ENCODE peak calls at places on chromosomes 12 and 14, in ten cellular contexts. One of them, this sample, is unnamed.

GRCh38 chr12:64723630-64724029 is 35.6 kb downstream of the GNS start:
- DNase-seq in activated T-helper 9 cell treated with anti-CD3 and anti-CD28 coated beads, Interleukin-2, amount 50 U/mL, for 16 hours: no peak
- DNase-seq in stimulated activated effector memory CD8-positive, alpha-beta T cell treated with anti-CD3 and anti-CD28 coated beads, Interleukin-12 subunit alpha, Interleukin-12 subunit beta, amount 100 ng/mL, for 72 hours: no peak
- DNase-seq in left colon: no peak
- DNase-seq in stimulated activated naive CD4-positive, alpha-beta T cell treated with Interleukin-2 at 50 U/mL for 16 hours: no peak
- DNase-seq in activated naive CD8-positive, alpha-beta T cell treated with anti-CD3 and anti-CD28 coated beads, Interleukin-2, amount 50 U/mL, for 24 hours: no peak
- DNase-seq in tibial artery: no peak
- DNase-seq in stomach: no peak
- DNase-seq in LHCN-M2: no peak
- DNase-seq in hypothalamus: no peak
- DNase-seq in this sample: no peak

GRCh38 chr12:65532162-65532561 is 253.7 kb downstream of the MSRB3 start:
- DNase-seq in activated T-helper 9 cell treated with anti-CD3 and anti-CD28 coated beads, Interleukin-2, amount 50 U/mL, for 16 hours: no peak
- DNase-seq in stimulated activated effector memory CD8-positive, alpha-beta T cell treated with anti-CD3 and anti-CD28 coated beads, Interleukin-12 subunit alpha, Interleukin-12 subunit beta, amount 100 ng/mL, for 72 hours: no peak
- DNase-seq in left colon: no peak
- DNase-seq in stimulated activated naive CD4-positive, alpha-beta T cell treated with Interleukin-2 at 50 U/mL for 16 hours: no peak
- DNase-seq in activated naive CD8-positive, alpha-beta T cell treated with anti-CD3 and anti-CD28 coated beads, Interleukin-2, amount 50 U/mL, for 24 hours: no peak
- DNase-seq in tibial artery: no peak
- DNase-seq in stomach: no peak
- DNase-seq in LHCN-M2: no peak
- DNase-seq in hypothalamus: no peak
- DNase-seq in this sample: no peak

GRCh38 chr12:52125499-52125900 is 46.0 kb downstream of the SMIM41 start:
- DNase-seq in activated T-helper 9 cell treated with anti-CD3 and anti-CD28 coated beads, Interleukin-2, amount 50 U/mL, for 16 hours: no peak
- DNase-seq in stimulated activated effector memory CD8-positive, alpha-beta T cell treated with anti-CD3 and anti-CD28 coated beads, Interleukin-12 subunit alpha, Interleukin-12 subunit beta, amount 100 ng/mL, for 72 hours: no peak
- DNase-seq in left colon: no peak
- DNase-seq in stimulated activated naive CD4-positive, alpha-beta T cell treated with Interleukin-2 at 50 U/mL for 16 hours: no peak
- DNase-seq in activated naive CD8-positive, alpha-beta T cell treated with anti-CD3 and anti-CD28 coated beads, Interleukin-2, amount 50 U/mL, for 24 hours: no peak
- DNase-seq in tibial artery: peak; percentile 31
- DNase-seq in stomach: no peak
- DNase-seq in LHCN-M2: no peak
- DNase-seq in hypothalamus: no peak
- DNase-seq in this sample: no peak

GRCh38 chr14:73250317-73250713 is 13.0 kb downstream of the PAPLN start:
- DNase-seq in activated T-helper 9 cell treated with anti-CD3 and anti-CD28 coated beads, Interleukin-2, amount 50 U/mL, for 16 hours: no peak
- DNase-seq in stimulated activated effector memory CD8-positive, alpha-beta T cell treated with anti-CD3 and anti-CD28 coated beads, Interleukin-12 subunit alpha, Interleukin-12 subunit beta, amount 100 ng/mL, for 72 hours: no peak
- DNase-seq in left colon: no peak
- DNase-seq in stimulated activated naive CD4-positive, alpha-beta T cell treated with Interleukin-2 at 50 U/mL for 16 hours: no peak
- DNase-seq in activated naive CD8-positive, alpha-beta T cell treated with anti-CD3 and anti-CD28 coated beads, Interleukin-2, amount 50 U/mL, for 24 hours: no peak
- DNase-seq in tibial artery: no peak
- DNase-seq in stomach: no peak
- DNase-seq in LHCN-M2: no peak
- DNase-seq in hypothalamus: no peak
- DNase-seq in this sample: no peak

GRCh38 chr12:11862794-11863193 is 207.9 kb upstream of the BCL2L14 start:
- DNase-seq in activated T-helper 9 cell treated with anti-CD3 and anti-CD28 coated beads, Interleukin-2, amount 50 U/mL, for 16 hours: no peak
- DNase-seq in stimulated activated effector memory CD8-positive, alpha-beta T cell treated with anti-CD3 and anti-CD28 coated beads, Interleukin-12 subunit alpha, Interleukin-12 subunit beta, amount 100 ng/mL, for 72 hours: no peak
- DNase-seq in left colon: no peak
- DNase-seq in stimulated activated naive CD4-positive, alpha-beta T cell treated with Interleukin-2 at 50 U/mL for 16 hours: no peak
- DNase-seq in activated naive CD8-positive, alpha-beta T cell treated with anti-CD3 and anti-CD28 coated beads, Interleukin-2, amount 50 U/mL, for 24 hours: no peak
- DNase-seq in tibial artery: no peak
- DNase-seq in stomach: no peak
- DNase-seq in LHCN-M2: peak; percentile 50
- DNase-seq in hypothalamus: no peak
- DNase-seq in this sample: peak; percentile 80

GRCh38 chr14:75339059-75339458 is 60.4 kb downstream of the FOS start:
- DNase-seq in activated T-helper 9 cell treated with anti-CD3 and anti-CD28 coated beads, Interleukin-2, amount 50 U/mL, for 16 hours: no peak
- DNase-seq in stimulated activated effector memory CD8-positive, alpha-beta T cell treated with anti-CD3 and anti-CD28 coated beads, Interleukin-12 subunit alpha, Interleukin-12 subunit beta, amount 100 ng/mL, for 72 hours: no peak
- DNase-seq in left colon: no peak
- DNase-seq in stimulated activated naive CD4-positive, alpha-beta T cell treated with Interleukin-2 at 50 U/mL for 16 hours: no peak
- DNase-seq in activated naive CD8-positive, alpha-beta T cell treated with anti-CD3 and anti-CD28 coated beads, Interleukin-2, amount 50 U/mL, for 24 hours: no peak
- DNase-seq in tibial artery: no peak
- DNase-seq in stomach: no peak
- DNase-seq in LHCN-M2: peak; percentile 38
- DNase-seq in hypothalamus: no peak
- DNase-seq in this sample: no peak

GRCh38 chr14:78141590-78141989 is 28.6 kb upstream of the NRXN3 start:
- DNase-seq in activated T-helper 9 cell treated with anti-CD3 and anti-CD28 coated beads, Interleukin-2, amount 50 U/mL, for 16 hours: no peak
- DNase-seq in stimulated activated effector memory CD8-positive, alpha-beta T cell treated with anti-CD3 and anti-CD28 coated beads, Interleukin-12 subunit alpha, Interleukin-12 subunit beta, amount 100 ng/mL, for 72 hours: no peak
- DNase-seq in left colon: no peak
- DNase-seq in stimulated activated naive CD4-positive, alpha-beta T cell treated with Interleukin-2 at 50 U/mL for 16 hours: no peak
- DNase-seq in activated naive CD8-positive, alpha-beta T cell treated with anti-CD3 and anti-CD28 coated beads, Interleukin-2, amount 50 U/mL, for 24 hours: no peak
- DNase-seq in tibial artery: no peak
- DNase-seq in stomach: no peak
- DNase-seq in LHCN-M2: no peak
- DNase-seq in hypothalamus: no peak
- DNase-seq in this sample: no peak

GRCh38 chr14:64561631-64562030 is 11.9 kb downstream of the PPP1R36 start:
- DNase-seq in activated T-helper 9 cell treated with anti-CD3 and anti-CD28 coated beads, Interleukin-2, amount 50 U/mL, for 16 hours: no peak
- DNase-seq in stimulated activated effector memory CD8-positive, alpha-beta T cell treated with anti-CD3 and anti-CD28 coated beads, Interleukin-12 subunit alpha, Interleukin-12 subunit beta, amount 100 ng/mL, for 72 hours: no peak
- DNase-seq in left colon: no peak
- DNase-seq in stimulated activated naive CD4-positive, alpha-beta T cell treated with Interleukin-2 at 50 U/mL for 16 hours: no peak
- DNase-seq in activated naive CD8-positive, alpha-beta T cell treated with anti-CD3 and anti-CD28 coated beads, Interleukin-2, amount 50 U/mL, for 24 hours: no peak
- DNase-seq in tibial artery: no peak
- DNase-seq in stomach: no peak
- DNase-seq in LHCN-M2: no peak
- DNase-seq in hypothalamus: no peak
- DNase-seq in this sample: no peak

GRCh38 chr14:76050797-76051392 is 65.3 kb downstream of the IFT43 start:
- DNase-seq in activated T-helper 9 cell treated with anti-CD3 and anti-CD28 coated beads, Interleukin-2, amount 50 U/mL, for 16 hours: peak; percentile 12
- DNase-seq in stimulated activated effector memory CD8-positive, alpha-beta T cell treated with anti-CD3 and anti-CD28 coated beads, Interleukin-12 subunit alpha, Interleukin-12 subunit beta, amount 100 ng/mL, for 72 hours: peak; percentile 38
- DNase-seq in left colon: peak; percentile 33
- DNase-seq in stimulated activated naive CD4-positive, alpha-beta T cell treated with Interleukin-2 at 50 U/mL for 16 hours: peak; percentile 22
- DNase-seq in activated naive CD8-positive, alpha-beta T cell treated with anti-CD3 and anti-CD28 coated beads, Interleukin-2, amount 50 U/mL, for 24 hours: peak; percentile 55
- DNase-seq in tibial artery: no peak
- DNase-seq in stomach: peak; percentile 33
- DNase-seq in LHCN-M2: peak; percentile 60
- DNase-seq in hypothalamus: no peak
- DNase-seq in this sample: peak; percentile 79

GRCh38 chr12:6567112-6567680 is 895 bp downstream of the NOP2 start:
- DNase-seq in activated T-helper 9 cell treated with anti-CD3 and anti-CD28 coated beads, Interleukin-2, amount 50 U/mL, for 16 hours: no peak
- DNase-seq in stimulated activated effector memory CD8-positive, alpha-beta T cell treated with anti-CD3 and anti-CD28 coated beads, Interleukin-12 subunit alpha, Interleukin-12 subunit beta, amount 100 ng/mL, for 72 hours: no peak
- DNase-seq in left colon: no peak
- DNase-seq in stimulated activated naive CD4-positive, alpha-beta T cell treated with Interleukin-2 at 50 U/mL for 16 hours: no peak
- DNase-seq in activated naive CD8-positive, alpha-beta T cell treated with anti-CD3 and anti-CD28 coated beads, Interleukin-2, amount 50 U/mL, for 24 hours: no peak
- DNase-seq in tibial artery: no peak
- DNase-seq in stomach: no peak
- DNase-seq in LHCN-M2: no peak
- DNase-seq in hypothalamus: no peak
- DNase-seq in this sample: peak; percentile 29

GRCh38 chr12:54413284-54414190 is 5.5 kb downstream of the ITGA5 start:
- DNase-seq in activated T-helper 9 cell treated with anti-CD3 and anti-CD28 coated beads, Interleukin-2, amount 50 U/mL, for 16 hours: peak; percentile 57
- DNase-seq in stimulated activated effector memory CD8-positive, alpha-beta T cell treated with anti-CD3 and anti-CD28 coated beads, Interleukin-12 subunit alpha, Interleukin-12 subunit beta, amount 100 ng/mL, for 72 hours: no peak
- DNase-seq in left colon: peak; percentile 58
- DNase-seq in stimulated activated naive CD4-positive, alpha-beta T cell treated with Interleukin-2 at 50 U/mL for 16 hours: peak; percentile 63
- DNase-seq in activated naive CD8-positive, alpha-beta T cell treated with anti-CD3 and anti-CD28 coated beads, Interleukin-2, amount 50 U/mL, for 24 hours: peak; percentile 73
- DNase-seq in tibial artery: peak; percentile 83
- DNase-seq in stomach: peak; percentile 37
- DNase-seq in LHCN-M2: peak; percentile 41
- DNase-seq in hypothalamus: no peak
- DNase-seq in this sample: peak; percentile 74

GRCh38 chr12:131027876-131028586 is 74.3 kb downstream of the ADGRD1 start:
- DNase-seq in activated T-helper 9 cell treated with anti-CD3 and anti-CD28 coated beads, Interleukin-2, amount 50 U/mL, for 16 hours: no peak
- DNase-seq in stimulated activated effector memory CD8-positive, alpha-beta T cell treated with anti-CD3 and anti-CD28 coated beads, Interleukin-12 subunit alpha, Interleukin-12 subunit beta, amount 100 ng/mL, for 72 hours: no peak
- DNase-seq in left colon: no peak
- DNase-seq in stimulated activated naive CD4-positive, alpha-beta T cell treated with Interleukin-2 at 50 U/mL for 16 hours: no peak
- DNase-seq in activated naive CD8-positive, alpha-beta T cell treated with anti-CD3 and anti-CD28 coated beads, Interleukin-2, amount 50 U/mL, for 24 hours: no peak
- DNase-seq in tibial artery: no peak
- DNase-seq in stomach: no peak
- DNase-seq in LHCN-M2: no peak
- DNase-seq in hypothalamus: no peak
- DNase-seq in this sample: no peak

GRCh38 chr12:66500841-66501240 is 178.0 kb downstream of the GRIP1 start:
- DNase-seq in activated T-helper 9 cell treated with anti-CD3 and anti-CD28 coated beads, Interleukin-2, amount 50 U/mL, for 16 hours: no peak
- DNase-seq in stimulated activated effector memory CD8-positive, alpha-beta T cell treated with anti-CD3 and anti-CD28 coated beads, Interleukin-12 subunit alpha, Interleukin-12 subunit beta, amount 100 ng/mL, for 72 hours: no peak
- DNase-seq in left colon: no peak
- DNase-seq in stimulated activated naive CD4-positive, alpha-beta T cell treated with Interleukin-2 at 50 U/mL for 16 hours: no peak
- DNase-seq in activated naive CD8-positive, alpha-beta T cell treated with anti-CD3 and anti-CD28 coated beads, Interleukin-2, amount 50 U/mL, for 24 hours: no peak
- DNase-seq in tibial artery: no peak
- DNase-seq in stomach: no peak
- DNase-seq in LHCN-M2: no peak
- DNase-seq in hypothalamus: no peak
- DNase-seq in this sample: no peak

GRCh38 chr12:16610006-16610520 is 4.1 kb upstream of the LMO3 start:
- DNase-seq in activated T-helper 9 cell treated with anti-CD3 and anti-CD28 coated beads, Interleukin-2, amount 50 U/mL, for 16 hours: no peak
- DNase-seq in stimulated activated effector memory CD8-positive, alpha-beta T cell treated with anti-CD3 and anti-CD28 coated beads, Interleukin-12 subunit alpha, Interleukin-12 subunit beta, amount 100 ng/mL, for 72 hours: no peak
- DNase-seq in left colon: no peak
- DNase-seq in stimulated activated naive CD4-positive, alpha-beta T cell treated with Interleukin-2 at 50 U/mL for 16 hours: no peak
- DNase-seq in activated naive CD8-positive, alpha-beta T cell treated with anti-CD3 and anti-CD28 coated beads, Interleukin-2, amount 50 U/mL, for 24 hours: no peak
- DNase-seq in tibial artery: no peak
- DNase-seq in stomach: no peak
- DNase-seq in LHCN-M2: peak; percentile 56
- DNase-seq in hypothalamus: no peak
- DNase-seq in this sample: no peak

GRCh38 chr14:32698831-32699230 is 239.8 kb upstream of the NPAS3 start:
- DNase-seq in activated T-helper 9 cell treated with anti-CD3 and anti-CD28 coated beads, Interleukin-2, amount 50 U/mL, for 16 hours: no peak
- DNase-seq in stimulated activated effector memory CD8-positive, alpha-beta T cell treated with anti-CD3 and anti-CD28 coated beads, Interleukin-12 subunit alpha, Interleukin-12 subunit beta, amount 100 ng/mL, for 72 hours: no peak
- DNase-seq in left colon: no peak
- DNase-seq in stimulated activated naive CD4-positive, alpha-beta T cell treated with Interleukin-2 at 50 U/mL for 16 hours: no peak
- DNase-seq in activated naive CD8-positive, alpha-beta T cell treated with anti-CD3 and anti-CD28 coated beads, Interleukin-2, amount 50 U/mL, for 24 hours: no peak
- DNase-seq in tibial artery: no peak
- DNase-seq in stomach: no peak
- DNase-seq in LHCN-M2: no peak
- DNase-seq in hypothalamus: no peak
- DNase-seq in this sample: no peak

GRCh38 chr12:94676011-94676709 is 25.8 kb upstream of the TMCC3 start:
- DNase-seq in activated T-helper 9 cell treated with anti-CD3 and anti-CD28 coated beads, Interleukin-2, amount 50 U/mL, for 16 hours: no peak
- DNase-seq in stimulated activated effector memory CD8-positive, alpha-beta T cell treated with anti-CD3 and anti-CD28 coated beads, Interleukin-12 subunit alpha, Interleukin-12 subunit beta, amount 100 ng/mL, for 72 hours: no peak
- DNase-seq in left colon: peak; percentile 33
- DNase-seq in stimulated activated naive CD4-positive, alpha-beta T cell treated with Interleukin-2 at 50 U/mL for 16 hours: no peak
- DNase-seq in activated naive CD8-positive, alpha-beta T cell treated with anti-CD3 and anti-CD28 coated beads, Interleukin-2, amount 50 U/mL, for 24 hours: no peak
- DNase-seq in tibial artery: peak; percentile 75
- DNase-seq in stomach: peak; percentile 52
- DNase-seq in LHCN-M2: no peak
- DNase-seq in hypothalamus: no peak
- DNase-seq in this sample: peak; percentile 48

GRCh38 chr14:94386085-94387031 is 2.0 kb downstream of the SERPINA1 start:
- DNase-seq in activated T-helper 9 cell treated with anti-CD3 and anti-CD28 coated beads, Interleukin-2, amount 50 U/mL, for 16 hours: no peak
- DNase-seq in stimulated activated effector memory CD8-positive, alpha-beta T cell treated with anti-CD3 and anti-CD28 coated beads, Interleukin-12 subunit alpha, Interleukin-12 subunit beta, amount 100 ng/mL, for 72 hours: no peak
- DNase-seq in left colon: no peak
- DNase-seq in stimulated activated naive CD4-positive, alpha-beta T cell treated with Interleukin-2 at 50 U/mL for 16 hours: no peak
- DNase-seq in activated naive CD8-positive, alpha-beta T cell treated with anti-CD3 and anti-CD28 coated beads, Interleukin-2, amount 50 U/mL, for 24 hours: no peak
- DNase-seq in tibial artery: no peak
- DNase-seq in stomach: no peak
- DNase-seq in LHCN-M2: no peak
- DNase-seq in hypothalamus: no peak
- DNase-seq in this sample: no peak

GRCh38 chr12:109309441-109310246 is 560 bp upstream of the FOXN4 start:
- DNase-seq in activated T-helper 9 cell treated with anti-CD3 and anti-CD28 coated beads, Interleukin-2, amount 50 U/mL, for 16 hours: no peak
- DNase-seq in stimulated activated effector memory CD8-positive, alpha-beta T cell treated with anti-CD3 and anti-CD28 coated beads, Interleukin-12 subunit alpha, Interleukin-12 subunit beta, amount 100 ng/mL, for 72 hours: no peak
- DNase-seq in left colon: peak; percentile 8
- DNase-seq in stimulated activated naive CD4-positive, alpha-beta T cell treated with Interleukin-2 at 50 U/mL for 16 hours: no peak
- DNase-seq in activated naive CD8-positive, alpha-beta T cell treated with anti-CD3 and anti-CD28 coated beads, Interleukin-2, amount 50 U/mL, for 24 hours: peak; percentile 9
- DNase-seq in tibial artery: no peak
- DNase-seq in stomach: no peak
- DNase-seq in LHCN-M2: no peak
- DNase-seq in hypothalamus: no peak
- DNase-seq in this sample: no peak

GRCh38 chr14:95507174-95507573 is 9.3 kb downstream of the SYNE3 start:
- DNase-seq in activated T-helper 9 cell treated with anti-CD3 and anti-CD28 coated beads, Interleukin-2, amount 50 U/mL, for 16 hours: no peak
- DNase-seq in stimulated activated effector memory CD8-positive, alpha-beta T cell treated with anti-CD3 and anti-CD28 coated beads, Interleukin-12 subunit alpha, Interleukin-12 subunit beta, amount 100 ng/mL, for 72 hours: no peak
- DNase-seq in left colon: no peak
- DNase-seq in stimulated activated naive CD4-positive, alpha-beta T cell treated with Interleukin-2 at 50 U/mL for 16 hours: no peak
- DNase-seq in activated naive CD8-positive, alpha-beta T cell treated with anti-CD3 and anti-CD28 coated beads, Interleukin-2, amount 50 U/mL, for 24 hours: no peak
- DNase-seq in tibial artery: peak; percentile 90
- DNase-seq in stomach: peak; percentile 67
- DNase-seq in LHCN-M2: peak; percentile 94
- DNase-seq in hypothalamus: no peak
- DNase-seq in this sample: peak; percentile 94

GRCh38 chr12:11650697-11651281 is 1.3 kb downstream of the ETV6 start:
- DNase-seq in activated T-helper 9 cell treated with anti-CD3 and anti-CD28 coated beads, Interleukin-2, amount 50 U/mL, for 16 hours: no peak
- DNase-seq in stimulated activated effector memory CD8-positive, alpha-beta T cell treated with anti-CD3 and anti-CD28 coated beads, Interleukin-12 subunit alpha, Interleukin-12 subunit beta, amount 100 ng/mL, for 72 hours: peak; percentile 11
- DNase-seq in left colon: peak; percentile 20
- DNase-seq in stimulated activated naive CD4-positive, alpha-beta T cell treated with Interleukin-2 at 50 U/mL for 16 hours: no peak
- DNase-seq in activated naive CD8-positive, alpha-beta T cell treated with anti-CD3 and anti-CD28 coated beads, Interleukin-2, amount 50 U/mL, for 24 hours: no peak
- DNase-seq in tibial artery: no peak
- DNase-seq in stomach: no peak
- DNase-seq in LHCN-M2: peak; percentile 41
- DNase-seq in hypothalamus: no peak
- DNase-seq in this sample: peak; percentile 54

GRCh38 chr14:31357279-31357678 is 63.1 kb downstream of the HEATR5A start:
- DNase-seq in activated T-helper 9 cell treated with anti-CD3 and anti-CD28 coated beads, Interleukin-2, amount 50 U/mL, for 16 hours: no peak
- DNase-seq in stimulated activated effector memory CD8-positive, alpha-beta T cell treated with anti-CD3 and anti-CD28 coated beads, Interleukin-12 subunit alpha, Interleukin-12 subunit beta, amount 100 ng/mL, for 72 hours: no peak
- DNase-seq in left colon: no peak
- DNase-seq in stimulated activated naive CD4-positive, alpha-beta T cell treated with Interleukin-2 at 50 U/mL for 16 hours: no peak
- DNase-seq in activated naive CD8-positive, alpha-beta T cell treated with anti-CD3 and anti-CD28 coated beads, Interleukin-2, amount 50 U/mL, for 24 hours: no peak
- DNase-seq in tibial artery: no peak
- DNase-seq in stomach: no peak
- DNase-seq in LHCN-M2: no peak
- DNase-seq in hypothalamus: no peak
- DNase-seq in this sample: peak; percentile 50

GRCh38 chr12:60847281-60847680 is 1251.5 kb downstream of the SLC16A7 start:
- DNase-seq in activated T-helper 9 cell treated with anti-CD3 and anti-CD28 coated beads, Interleukin-2, amount 50 U/mL, for 16 hours: no peak
- DNase-seq in stimulated activated effector memory CD8-positive, alpha-beta T cell treated with anti-CD3 and anti-CD28 coated beads, Interleukin-12 subunit alpha, Interleukin-12 subunit beta, amount 100 ng/mL, for 72 hours: no peak
- DNase-seq in left colon: no peak
- DNase-seq in stimulated activated naive CD4-positive, alpha-beta T cell treated with Interleukin-2 at 50 U/mL for 16 hours: no peak
- DNase-seq in activated naive CD8-positive, alpha-beta T cell treated with anti-CD3 and anti-CD28 coated beads, Interleukin-2, amount 50 U/mL, for 24 hours: no peak
- DNase-seq in tibial artery: no peak
- DNase-seq in stomach: no peak
- DNase-seq in LHCN-M2: no peak
- DNase-seq in hypothalamus: no peak
- DNase-seq in this sample: no peak

GRCh38 chr12:6938353-6939186 is 5.0 kb upstream of the RNU7-1 start:
- DNase-seq in activated T-helper 9 cell treated with anti-CD3 and anti-CD28 coated beads, Interleukin-2, amount 50 U/mL, for 16 hours: no peak
- DNase-seq in stimulated activated effector memory CD8-positive, alpha-beta T cell treated with anti-CD3 and anti-CD28 coated beads, Interleukin-12 subunit alpha, Interleukin-12 subunit beta, amount 100 ng/mL, for 72 hours: no peak
- DNase-seq in left colon: no peak
- DNase-seq in stimulated activated naive CD4-positive, alpha-beta T cell treated with Interleukin-2 at 50 U/mL for 16 hours: no peak
- DNase-seq in activated naive CD8-positive, alpha-beta T cell treated with anti-CD3 and anti-CD28 coated beads, Interleukin-2, amount 50 U/mL, for 24 hours: no peak
- DNase-seq in tibial artery: no peak
- DNase-seq in stomach: no peak
- DNase-seq in LHCN-M2: no peak
- DNase-seq in hypothalamus: no peak
- DNase-seq in this sample: no peak

GRCh38 chr12:38279756-38280155 is 36.8 kb upstream of the ALG10B start:
- DNase-seq in activated T-helper 9 cell treated with anti-CD3 and anti-CD28 coated beads, Interleukin-2, amount 50 U/mL, for 16 hours: no peak
- DNase-seq in stimulated activated effector memory CD8-positive, alpha-beta T cell treated with anti-CD3 and anti-CD28 coated beads, Interleukin-12 subunit alpha, Interleukin-12 subunit beta, amount 100 ng/mL, for 72 hours: no peak
- DNase-seq in left colon: no peak
- DNase-seq in stimulated activated naive CD4-positive, alpha-beta T cell treated with Interleukin-2 at 50 U/mL for 16 hours: no peak
- DNase-seq in activated naive CD8-positive, alpha-beta T cell treated with anti-CD3 and anti-CD28 coated beads, Interleukin-2, amount 50 U/mL, for 24 hours: no peak
- DNase-seq in tibial artery: no peak
- DNase-seq in stomach: no peak
- DNase-seq in LHCN-M2: no peak
- DNase-seq in hypothalamus: no peak
- DNase-seq in this sample: peak; percentile 0

GRCh38 chr14:56268653-56269052 is 150.4 kb downstream of the PELI2 start:
- DNase-seq in activated T-helper 9 cell treated with anti-CD3 and anti-CD28 coated beads, Interleukin-2, amount 50 U/mL, for 16 hours: no peak
- DNase-seq in stimulated activated effector memory CD8-positive, alpha-beta T cell treated with anti-CD3 and anti-CD28 coated beads, Interleukin-12 subunit alpha, Interleukin-12 subunit beta, amount 100 ng/mL, for 72 hours: no peak
- DNase-seq in left colon: no peak
- DNase-seq in stimulated activated naive CD4-positive, alpha-beta T cell treated with Interleukin-2 at 50 U/mL for 16 hours: no peak
- DNase-seq in activated naive CD8-positive, alpha-beta T cell treated with anti-CD3 and anti-CD28 coated beads, Interleukin-2, amount 50 U/mL, for 24 hours: no peak
- DNase-seq in tibial artery: no peak
- DNase-seq in stomach: no peak
- DNase-seq in LHCN-M2: no peak
- DNase-seq in hypothalamus: no peak
- DNase-seq in this sample: no peak

GRCh38 chr14:85428926-85429325 is 101.0 kb upstream of the FLRT2 start:
- DNase-seq in activated T-helper 9 cell treated with anti-CD3 and anti-CD28 coated beads, Interleukin-2, amount 50 U/mL, for 16 hours: no peak
- DNase-seq in stimulated activated effector memory CD8-positive, alpha-beta T cell treated with anti-CD3 and anti-CD28 coated beads, Interleukin-12 subunit alpha, Interleukin-12 subunit beta, amount 100 ng/mL, for 72 hours: no peak
- DNase-seq in left colon: no peak
- DNase-seq in stimulated activated naive CD4-positive, alpha-beta T cell treated with Interleukin-2 at 50 U/mL for 16 hours: no peak
- DNase-seq in activated naive CD8-positive, alpha-beta T cell treated with anti-CD3 and anti-CD28 coated beads, Interleukin-2, amount 50 U/mL, for 24 hours: no peak
- DNase-seq in tibial artery: no peak
- DNase-seq in stomach: no peak
- DNase-seq in LHCN-M2: peak; percentile 19
- DNase-seq in hypothalamus: no peak
- DNase-seq in this sample: no peak

This sample was measured in dermis blood vessel endothelial cell.